ENCODE peak calls at places on chromosomes 7 and 10, in nine cellular contexts. One of them, this sample, is unnamed.

GRCh38 chr10:102090772-102091171 is 25.6 kb downstream of the HPS6 start:
- DNase-seq in caudate nucleus: no peak
- DNase-seq in testis: no peak
- DNase-seq in stimulated activated CD4-positive, alpha-beta T cell treated with anti-CD3 and anti-CD28 coated beads, Interleukin-1b, Interleukin-23, amount 100 ng/mL, for 48 hours: no peak
- DNase-seq in GM20000: no peak
- DNase-seq in activated T-cell treated with anti-CD3 and anti-CD28 coated beads, Interleukin-2, amount 50 U/mL, for 24 hours: no peak
- DNase-seq in head of caudate nucleus: no peak
- DNase-seq in NCI-H460: no peak
- DNase-seq in activated naive CD8-positive, alpha-beta T cell treated with anti-CD3 and anti-CD28 coated beads, Interleukin-2, amount 10 ng/mL, durations not matched to agents 7 days and 5 days: no peak
- DNase-seq in this sample: no peak

GRCh38 chr10:109961181-109962001 is 38.1 kb upstream of the XPNPEP1 start:
- DNase-seq in caudate nucleus: no peak
- DNase-seq in testis: no peak
- DNase-seq in stimulated activated CD4-positive, alpha-beta T cell treated with anti-CD3 and anti-CD28 coated beads, Interleukin-1b, Interleukin-23, amount 100 ng/mL, for 48 hours: no peak
- DNase-seq in GM20000: no peak
- DNase-seq in activated T-cell treated with anti-CD3 and anti-CD28 coated beads, Interleukin-2, amount 50 U/mL, for 24 hours: no peak
- DNase-seq in head of caudate nucleus: no peak
- DNase-seq in NCI-H460: no peak
- DNase-seq in activated naive CD8-positive, alpha-beta T cell treated with anti-CD3 and anti-CD28 coated beads, Interleukin-2, amount 10 ng/mL, durations not matched to agents 7 days and 5 days: no peak
- DNase-seq in this sample: no peak

GRCh38 chr10:35752469-35753450 is 110.7 kb upstream of the FZD8 start:
- DNase-seq in caudate nucleus: no peak
- DNase-seq in testis: peak
- DNase-seq in stimulated activated CD4-positive, alpha-beta T cell treated with anti-CD3 and anti-CD28 coated beads, Interleukin-1b, Interleukin-23, amount 100 ng/mL, for 48 hours: no peak
- DNase-seq in GM20000: no peak
- DNase-seq in activated T-cell treated with anti-CD3 and anti-CD28 coated beads, Interleukin-2, amount 50 U/mL, for 24 hours: no peak
- DNase-seq in head of caudate nucleus: no peak
- DNase-seq in NCI-H460: no peak
- DNase-seq in activated naive CD8-positive, alpha-beta T cell treated with anti-CD3 and anti-CD28 coated beads, Interleukin-2, amount 10 ng/mL, durations not matched to agents 7 days and 5 days: no peak
- DNase-seq in this sample: no peak

GRCh38 chr7:155972247-155972646 is 160.0 kb upstream of the SHH start:
- DNase-seq in caudate nucleus: no peak
- DNase-seq in testis: no peak
- DNase-seq in stimulated activated CD4-positive, alpha-beta T cell treated with anti-CD3 and anti-CD28 coated beads, Interleukin-1b, Interleukin-23, amount 100 ng/mL, for 48 hours: no peak
- DNase-seq in GM20000: no peak
- DNase-seq in activated T-cell treated with anti-CD3 and anti-CD28 coated beads, Interleukin-2, amount 50 U/mL, for 24 hours: no peak
- DNase-seq in head of caudate nucleus: no peak
- DNase-seq in NCI-H460: no peak
- DNase-seq in activated naive CD8-positive, alpha-beta T cell treated with anti-CD3 and anti-CD28 coated beads, Interleukin-2, amount 10 ng/mL, durations not matched to agents 7 days and 5 days: no peak
- DNase-seq in this sample: no peak

GRCh38 chr7:114986805-114987204 is 64.9 kb downstream of the MDFIC start:
- DNase-seq in caudate nucleus: no peak
- DNase-seq in testis: no peak
- DNase-seq in stimulated activated CD4-positive, alpha-beta T cell treated with anti-CD3 and anti-CD28 coated beads, Interleukin-1b, Interleukin-23, amount 100 ng/mL, for 48 hours: no peak
- DNase-seq in GM20000: no peak
- DNase-seq in activated T-cell treated with anti-CD3 and anti-CD28 coated beads, Interleukin-2, amount 50 U/mL, for 24 hours: no peak
- DNase-seq in head of caudate nucleus: no peak
- DNase-seq in NCI-H460: no peak
- DNase-seq in activated naive CD8-positive, alpha-beta T cell treated with anti-CD3 and anti-CD28 coated beads, Interleukin-2, amount 10 ng/mL, durations not matched to agents 7 days and 5 days: no peak
- DNase-seq in this sample: no peak

GRCh38 chr10:29635711-29636144 is 957 bp upstream of the SVIL start:
- DNase-seq in caudate nucleus: no peak
- DNase-seq in testis: no peak
- DNase-seq in stimulated activated CD4-positive, alpha-beta T cell treated with anti-CD3 and anti-CD28 coated beads, Interleukin-1b, Interleukin-23, amount 100 ng/mL, for 48 hours: no peak
- DNase-seq in GM20000: no peak
- DNase-seq in activated T-cell treated with anti-CD3 and anti-CD28 coated beads, Interleukin-2, amount 50 U/mL, for 24 hours: no peak
- DNase-seq in head of caudate nucleus: no peak
- DNase-seq in NCI-H460: no peak
- DNase-seq in activated naive CD8-positive, alpha-beta T cell treated with anti-CD3 and anti-CD28 coated beads, Interleukin-2, amount 10 ng/mL, durations not matched to agents 7 days and 5 days: no peak
- DNase-seq in this sample: no peak

GRCh38 chr10:86668297-86669165 is at the start of gene LDB3:
- DNase-seq in caudate nucleus: no peak
- DNase-seq in testis: no peak
- DNase-seq in stimulated activated CD4-positive, alpha-beta T cell treated with anti-CD3 and anti-CD28 coated beads, Interleukin-1b, Interleukin-23, amount 100 ng/mL, for 48 hours: no peak
- DNase-seq in GM20000: peak
- DNase-seq in activated T-cell treated with anti-CD3 and anti-CD28 coated beads, Interleukin-2, amount 50 U/mL, for 24 hours: no peak
- DNase-seq in head of caudate nucleus: no peak
- DNase-seq in NCI-H460: no peak
- DNase-seq in activated naive CD8-positive, alpha-beta T cell treated with anti-CD3 and anti-CD28 coated beads, Interleukin-2, amount 10 ng/mL, durations not matched to agents 7 days and 5 days: no peak
- DNase-seq in this sample: no peak

GRCh38 chr10:58643029-58643428 is 130.4 kb downstream of the BICC1 start:
- DNase-seq in caudate nucleus: no peak
- DNase-seq in testis: no peak
- DNase-seq in stimulated activated CD4-positive, alpha-beta T cell treated with anti-CD3 and anti-CD28 coated beads, Interleukin-1b, Interleukin-23, amount 100 ng/mL, for 48 hours: no peak
- DNase-seq in GM20000: no peak
- DNase-seq in activated T-cell treated with anti-CD3 and anti-CD28 coated beads, Interleukin-2, amount 50 U/mL, for 24 hours: no peak
- DNase-seq in head of caudate nucleus: no peak
- DNase-seq in NCI-H460: no peak
- DNase-seq in activated naive CD8-positive, alpha-beta T cell treated with anti-CD3 and anti-CD28 coated beads, Interleukin-2, amount 10 ng/mL, durations not matched to agents 7 days and 5 days: no peak
- DNase-seq in this sample: no peak

GRCh38 chr7:134593530-134594392 is 44.9 kb downstream of the AKR1B15 start:
- DNase-seq in caudate nucleus: peak
- DNase-seq in testis: peak
- DNase-seq in stimulated activated CD4-positive, alpha-beta T cell treated with anti-CD3 and anti-CD28 coated beads, Interleukin-1b, Interleukin-23, amount 100 ng/mL, for 48 hours: no peak
- DNase-seq in GM20000: no peak
- DNase-seq in activated T-cell treated with anti-CD3 and anti-CD28 coated beads, Interleukin-2, amount 50 U/mL, for 24 hours: no peak
- DNase-seq in head of caudate nucleus: peak
- DNase-seq in NCI-H460: peak
- DNase-seq in activated naive CD8-positive, alpha-beta T cell treated with anti-CD3 and anti-CD28 coated beads, Interleukin-2, amount 10 ng/mL, durations not matched to agents 7 days and 5 days: no peak
- DNase-seq in this sample: peak

GRCh38 chr7:104643587-104644217 is 315.3 kb downstream of the LHFPL3 start:
- DNase-seq in caudate nucleus: no peak
- DNase-seq in testis: peak
- DNase-seq in stimulated activated CD4-positive, alpha-beta T cell treated with anti-CD3 and anti-CD28 coated beads, Interleukin-1b, Interleukin-23, amount 100 ng/mL, for 48 hours: no peak
- DNase-seq in GM20000: no peak
- DNase-seq in activated T-cell treated with anti-CD3 and anti-CD28 coated beads, Interleukin-2, amount 50 U/mL, for 24 hours: no peak
- DNase-seq in head of caudate nucleus: no peak
- DNase-seq in NCI-H460: peak
- DNase-seq in activated naive CD8-positive, alpha-beta T cell treated with anti-CD3 and anti-CD28 coated beads, Interleukin-2, amount 10 ng/mL, durations not matched to agents 7 days and 5 days: no peak
- DNase-seq in this sample: no peak

GRCh38 chr7:155807013-155807804 is 5.1 kb downstream of the SHH start:
- DNase-seq in caudate nucleus: no peak
- DNase-seq in testis: no peak
- DNase-seq in stimulated activated CD4-positive, alpha-beta T cell treated with anti-CD3 and anti-CD28 coated beads, Interleukin-1b, Interleukin-23, amount 100 ng/mL, for 48 hours: no peak
- DNase-seq in GM20000: no peak
- DNase-seq in activated T-cell treated with anti-CD3 and anti-CD28 coated beads, Interleukin-2, amount 50 U/mL, for 24 hours: no peak
- DNase-seq in head of caudate nucleus: no peak
- DNase-seq in NCI-H460: no peak
- DNase-seq in activated naive CD8-positive, alpha-beta T cell treated with anti-CD3 and anti-CD28 coated beads, Interleukin-2, amount 10 ng/mL, durations not matched to agents 7 days and 5 days: no peak
- DNase-seq in this sample: no peak

GRCh38 chr10:125409756-125410155 is 249.4 kb upstream of the CTBP2 start:
- DNase-seq in caudate nucleus: no peak
- DNase-seq in testis: no peak
- DNase-seq in stimulated activated CD4-positive, alpha-beta T cell treated with anti-CD3 and anti-CD28 coated beads, Interleukin-1b, Interleukin-23, amount 100 ng/mL, for 48 hours: no peak
- DNase-seq in GM20000: no peak
- DNase-seq in activated T-cell treated with anti-CD3 and anti-CD28 coated beads, Interleukin-2, amount 50 U/mL, for 24 hours: no peak
- DNase-seq in head of caudate nucleus: no peak
- DNase-seq in NCI-H460: no peak
- DNase-seq in activated naive CD8-positive, alpha-beta T cell treated with anti-CD3 and anti-CD28 coated beads, Interleukin-2, amount 10 ng/mL, durations not matched to agents 7 days and 5 days: no peak
- DNase-seq in this sample: no peak

GRCh38 chr7:30171753-30172447 is 37.1 kb downstream of the MTURN start:
- DNase-seq in caudate nucleus: no peak
- DNase-seq in testis: no peak
- DNase-seq in stimulated activated CD4-positive, alpha-beta T cell treated with anti-CD3 and anti-CD28 coated beads, Interleukin-1b, Interleukin-23, amount 100 ng/mL, for 48 hours: no peak
- DNase-seq in GM20000: no peak
- DNase-seq in activated T-cell treated with anti-CD3 and anti-CD28 coated beads, Interleukin-2, amount 50 U/mL, for 24 hours: no peak
- DNase-seq in head of caudate nucleus: no peak
- DNase-seq in NCI-H460: peak
- DNase-seq in activated naive CD8-positive, alpha-beta T cell treated with anti-CD3 and anti-CD28 coated beads, Interleukin-2, amount 10 ng/mL, durations not matched to agents 7 days and 5 days: no peak
- DNase-seq in this sample: no peak

GRCh38 chr10:129033354-129033729 is 433.7 kb upstream of the MGMT start:
- DNase-seq in caudate nucleus: no peak
- DNase-seq in testis: no peak
- DNase-seq in stimulated activated CD4-positive, alpha-beta T cell treated with anti-CD3 and anti-CD28 coated beads, Interleukin-1b, Interleukin-23, amount 100 ng/mL, for 48 hours: no peak
- DNase-seq in GM20000: no peak
- DNase-seq in activated T-cell treated with anti-CD3 and anti-CD28 coated beads, Interleukin-2, amount 50 U/mL, for 24 hours: no peak
- DNase-seq in head of caudate nucleus: no peak
- DNase-seq in NCI-H460: no peak
- DNase-seq in activated naive CD8-positive, alpha-beta T cell treated with anti-CD3 and anti-CD28 coated beads, Interleukin-2, amount 10 ng/mL, durations not matched to agents 7 days and 5 days: no peak
- DNase-seq in this sample: no peak

GRCh38 chr7:66176914-66177313 is 28.2 kb upstream of the TPST1 start:
- DNase-seq in caudate nucleus: no peak
- DNase-seq in testis: no peak
- DNase-seq in stimulated activated CD4-positive, alpha-beta T cell treated with anti-CD3 and anti-CD28 coated beads, Interleukin-1b, Interleukin-23, amount 100 ng/mL, for 48 hours: no peak
- DNase-seq in GM20000: no peak
- DNase-seq in activated T-cell treated with anti-CD3 and anti-CD28 coated beads, Interleukin-2, amount 50 U/mL, for 24 hours: no peak
- DNase-seq in head of caudate nucleus: no peak
- DNase-seq in NCI-H460: no peak
- DNase-seq in activated naive CD8-positive, alpha-beta T cell treated with anti-CD3 and anti-CD28 coated beads, Interleukin-2, amount 10 ng/mL, durations not matched to agents 7 days and 5 days: no peak
- DNase-seq in this sample: no peak

GRCh38 chr10:128047337-128047736 is 78.9 kb downstream of the MKI67 start:
- DNase-seq in caudate nucleus: peak
- DNase-seq in testis: peak
- DNase-seq in stimulated activated CD4-positive, alpha-beta T cell treated with anti-CD3 and anti-CD28 coated beads, Interleukin-1b, Interleukin-23, amount 100 ng/mL, for 48 hours: peak
- DNase-seq in GM20000: peak
- DNase-seq in activated T-cell treated with anti-CD3 and anti-CD28 coated beads, Interleukin-2, amount 50 U/mL, for 24 hours: peak
- DNase-seq in head of caudate nucleus: peak
- DNase-seq in NCI-H460: peak
- DNase-seq in activated naive CD8-positive, alpha-beta T cell treated with anti-CD3 and anti-CD28 coated beads, Interleukin-2, amount 10 ng/mL, durations not matched to agents 7 days and 5 days: peak
- DNase-seq in this sample: no peak

GRCh38 chr10:30804478-30805055 is 175.0 kb upstream of the LYZL2 start:
- DNase-seq in caudate nucleus: no peak
- DNase-seq in testis: no peak
- DNase-seq in stimulated activated CD4-positive, alpha-beta T cell treated with anti-CD3 and anti-CD28 coated beads, Interleukin-1b, Interleukin-23, amount 100 ng/mL, for 48 hours: no peak
- DNase-seq in GM20000: no peak
- DNase-seq in activated T-cell treated with anti-CD3 and anti-CD28 coated beads, Interleukin-2, amount 50 U/mL, for 24 hours: no peak
- DNase-seq in head of caudate nucleus: no peak
- DNase-seq in NCI-H460: no peak
- DNase-seq in activated naive CD8-positive, alpha-beta T cell treated with anti-CD3 and anti-CD28 coated beads, Interleukin-2, amount 10 ng/mL, durations not matched to agents 7 days and 5 days: no peak
- DNase-seq in this sample: no peak

This sample was measured in LoVo.